ENCODE peak calls at places on chromosomes 2 and 18, in four cellular contexts. A, X, S and D are unnamed samples.

GRCh38 chr2:45220227-45220626 is 211.0 kb upstream of the SIX2 start:
- DNase-seq in A (no peak), S (no peak), X (no peak), D (peak; percentile 6)

GRCh38 chr2:97736608-97737330 is 23.4 kb downstream of the ZAP70 start:
- DNase-seq in X (no peak), S (no peak), A (no peak), D (no peak)

GRCh38 chr2:121489944-121490585 is 40.6 kb upstream of the RNU4ATAC start:
- DNase-seq in S (no peak), A (no peak), X (no peak), D (peak; percentile 21)

GRCh38 chr18:28041366-28041765 is 135.6 kb downstream of the CDH2 start:
- DNase-seq in S (no peak), X (peak; percentile 15), A (no peak), D (no peak)

GRCh38 chr2:167785606-167786005 is 461.8 kb downstream of the STK39 start:
- DNase-seq in S (no peak), A (no peak), X (peak; percentile 7), D (no peak)

GRCh38 chr18:61637905-61638304 is 254.9 kb downstream of the RNF152 start:
- DNase-seq in X (no peak), A (no peak), S (no peak), D (no peak)

GRCh38 chr2:27042159-27042661 is 9.3 kb upstream of the AGBL5 start:
- DNase-seq in X (no peak), A (peak; percentile 83), S (no peak), D (peak; percentile 9)

GRCh38 chr2:109066501-109066900 is 62.5 kb upstream of the SH3RF3 start:
- DNase-seq in A (no peak), X (no peak), S (no peak), D (no peak)

GRCh38 chr2:107428781-107429180 is 397.9 kb upstream of the RGPD4 start:
- DNase-seq in S (no peak), X (no peak), A (no peak), D (no peak)

GRCh38 chr2:73291461-73292315 is 1.7 kb downstream of the EGR4 start:
- DNase-seq in A (peak; percentile 60), S (no peak), X (no peak), D (no peak)
- TF ChIP-seq CTCF in A (no peak), S (no peak), X (peak; percentile 8), D (no peak)

DNA sequence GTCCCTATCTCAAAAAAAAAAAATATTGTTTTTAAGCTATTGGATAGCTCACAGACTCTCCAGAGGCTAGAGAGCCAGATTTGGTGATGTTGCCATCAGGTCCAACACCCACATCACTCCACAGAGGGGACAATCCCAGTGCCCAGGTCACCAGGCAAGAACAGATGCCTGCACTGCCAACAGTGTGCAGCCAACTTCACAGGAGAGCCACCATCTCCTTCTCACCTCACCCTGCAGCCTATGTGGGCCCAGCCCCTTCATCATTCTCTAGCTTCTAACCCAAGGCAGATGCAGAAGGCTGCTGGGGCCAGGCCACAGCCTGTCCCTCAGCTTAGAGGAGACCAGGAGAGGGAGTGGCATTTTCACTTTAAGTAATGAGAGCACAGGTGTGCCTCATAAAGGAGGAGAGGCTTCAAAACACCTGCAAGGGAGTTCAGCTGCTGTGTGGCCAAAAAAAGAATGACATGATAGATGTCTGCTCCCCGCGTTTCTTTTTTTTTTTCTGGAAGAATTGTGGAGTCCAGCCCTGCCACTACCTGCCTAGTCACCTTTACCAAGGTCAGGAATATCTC is 98.0 kb upstream of the ZSWIM2 start:
- DNase-seq in S (no peak), A (no peak), X (no peak), D (no peak)
- TF ChIP-seq CTCF in S (no peak), A (no peak), X (no peak), D (no peak)

GRCh38 chr2:111119004-111119846 is 1.5 kb upstream of the BCL2L11 start:
- DNase-seq in S (no peak), X (no peak), A (peak; percentile 53), D (no peak)

GRCh38 chr2:111121873-111122630 is 1.3 kb downstream of the BCL2L11 start:
- DNase-seq in A (peak; percentile 91), X (peak; percentile 81), S (peak; percentile 91), D (peak; percentile 86)

GRCh38 chr2:111119847-111120252 is 864 bp upstream of the BCL2L11 start:
- DNase-seq in A (no peak), X (no peak), S (no peak), D (no peak)

GRCh38 chr2:111121028-111121872 is 536 bp downstream of the BCL2L11 start:
- DNase-seq in S (peak; percentile 27), X (peak; percentile 12), A (peak; percentile 69), D (peak; percentile 53)

GRCh38 chr2:111120253-111121027 is at the start of gene BCL2L11:
- DNase-seq in S (peak; percentile 91), X (peak; percentile 80), A (peak; percentile 96), D (peak; percentile 90)
- TF ChIP-seq CTCF in S (no peak), X (no peak), A (no peak), D (peak; percentile 9)

GRCh38 chr2:156005531-156005930 is 327.0 kb downstream of the NR4A2 start:
- DNase-seq in A (no peak), S (no peak), X (no peak), D (no peak)
- TF ChIP-seq CTCF in A (no peak), S (no peak), X (no peak), D (no peak)